ENCODE peak calls at places on chromosome 5, in seven cellular contexts. D is HCT116, H is GM12878, F is H1, I is K562, S is HepG2, U is SK-N-SH. V is an unnamed sample.

GRCh38 chr5:94429566-94429965 is 188.8 kb downstream of the KIAA0825 start:
- DNase-seq in S (no peak), H (no peak), U (no peak), F (no peak), I (no peak), D (no peak), V (no peak)

GRCh38 chr5:133925866-133926488 is 42.4 kb downstream of the C5orf15 start:
- DNase-seq in D (no peak), I (no peak), F (no peak), U (no peak), S (no peak), H (no peak), V (no peak)

GRCh38 chr5:75617746-75618352 is 6.6 kb downstream of the ANKDD1B start:
- DNase-seq in S (no peak), D (no peak), F (no peak), U (no peak), H (no peak), I (no peak), V (no peak)

GRCh38 chr5:139911425-139912120 is 116.0 kb downstream of the PSD2 start:
- DNase-seq in F (no peak), D (no peak), I (no peak), S (no peak), U (no peak), H (no peak), V (no peak)

GRCh38 chr5:170343177-170343576 is 45.6 kb upstream of the LCP2 start:
- DNase-seq in S (no peak), D (no peak), H (no peak), U (no peak), F (no peak), I (no peak), V (no peak)

GRCh38 chr5:956178-956761 is 52.3 kb upstream of the NKD2 start:
- DNase-seq in S (no peak), F (no peak), H (no peak), I (no peak), U (peak; percentile 2), D (no peak), V (no peak)

GRCh38 chr5:52870448-52870847 is 82.7 kb downstream of the ITGA1 start:
- DNase-seq in D (no peak), U (no peak), I (no peak), S (peak; percentile 33), F (no peak), H (no peak), V (no peak)

GRCh38 chr5:116032094-116032517 is at the start of gene ARL14EPL:
- DNase-seq in U (peak; percentile 3), S (peak; percentile 47), F (peak; percentile 15), D (peak; percentile 99), I (peak; percentile 20), H (no peak), V (no peak)

GRCh38 chr5:61597684-61598083 is 265.6 kb downstream of the ZSWIM6 start:
- DNase-seq in I (no peak), D (no peak), U (no peak), F (no peak), H (no peak), S (no peak), V (no peak)

GRCh38 chr5:168575391-168576372 is 3.5 kb downstream of the PANK3 start:
- DNase-seq in I (no peak), D (no peak), S (no peak), F (no peak), U (no peak), H (no peak), V (no peak)

GRCh38 chr5:179250561-179251225 is 94.6 kb downstream of the ADAMTS2 start:
- DNase-seq in D (no peak), U (no peak), F (no peak), I (no peak), S (no peak), H (no peak), V (no peak)

GRCh38 chr5:125717209-125717608 is 706.0 kb upstream of the GRAMD2B start:
- DNase-seq in S (peak; percentile 74), F (no peak), U (no peak), D (no peak), I (no peak), H (no peak), V (no peak)

GRCh38 chr5:151770383-151771258 is 1.1 kb upstream of the G3BP1 start:
- DNase-seq in H (no peak), F (peak; percentile 56), S (no peak), I (peak; percentile 72), D (no peak), U (peak; percentile 67), V (peak; percentile 51)

GRCh38 chr5:40238066-40238745 is 441.5 kb upstream of the PTGER4 start:
- DNase-seq in D (no peak), U (no peak), S (no peak), I (no peak), F (no peak), H (no peak), V (no peak)

GRCh38 chr5:93100433-93100832 is 480.6 kb downstream of the NR2F1-AS1 start:
- DNase-seq in F (no peak), H (no peak), S (no peak), U (no peak), I (no peak), D (peak; percentile 37), V (no peak)

GRCh38 chr5:117207088-117207668 is 632.6 kb upstream of the SEMA6A start:
- DNase-seq in D (no peak), F (no peak), I (no peak), S (no peak), H (no peak), U (no peak), V (no peak)

DNA sequence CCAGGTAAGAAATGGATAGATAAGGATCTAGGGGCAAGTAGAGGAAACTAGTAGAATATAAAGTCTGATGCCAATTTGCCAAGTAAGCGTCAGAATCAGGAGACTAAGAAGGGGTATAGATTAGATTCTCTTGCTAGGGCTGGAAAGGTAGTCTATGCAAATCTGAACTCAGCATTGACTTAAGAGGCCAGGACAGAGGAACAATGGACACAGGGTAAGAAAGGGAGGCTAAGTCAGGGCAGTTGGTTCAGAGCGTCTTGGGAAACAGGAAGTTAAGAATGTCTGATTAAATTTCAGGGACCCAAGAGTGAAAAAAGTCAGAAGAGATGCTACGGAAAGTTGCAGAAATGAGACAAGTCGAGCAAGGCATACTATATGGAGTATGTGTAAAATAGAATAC is 263.2 kb upstream of the HAPLN1 start:
- DNase-seq in I (no peak), S (no peak), H (no peak), F (no peak), D (no peak), U (no peak), V (no peak)
- TF ChIP-seq JUND in I (no peak), S (no peak), H (no peak), F (no peak), D (no peak), U (no peak), V (no peak)

DNA sequence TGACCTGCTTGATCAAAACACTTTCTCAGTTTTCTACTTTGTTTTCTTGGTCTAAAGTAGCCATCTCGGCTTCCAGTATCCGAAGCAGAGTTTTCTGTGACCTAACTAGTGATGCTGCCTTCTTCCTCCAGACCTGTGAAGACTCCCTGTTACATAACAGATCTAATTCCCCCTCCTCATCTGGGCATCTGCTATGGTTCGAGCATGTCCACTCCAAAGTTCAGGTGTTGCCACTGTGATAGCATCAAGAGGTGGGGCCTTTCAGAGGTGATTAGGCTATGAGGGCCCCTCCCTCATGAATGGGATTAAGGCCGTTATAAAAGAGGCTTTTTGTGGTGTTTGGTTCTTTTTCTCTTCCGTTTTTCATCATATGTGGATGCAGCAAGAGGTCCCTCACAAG is 20.3 kb downstream of the TTC23L start:
- DNase-seq in D (no peak), S (peak; percentile 15), F (no peak), I (no peak), H (no peak), U (no peak), V (no peak)
- TF ChIP-seq JUND in D (no peak), S (no peak), F (no peak), I (no peak), H (no peak), U (no peak), V (no peak)

GRCh38 chr5:80820685-80821084 is 139.5 kb upstream of the RASGRF2 start:
- DNase-seq in D (no peak), F (no peak), S (no peak), H (no peak), U (no peak), I (no peak), V (no peak)

GRCh38 chr5:80825780-80826460 is 134.2 kb upstream of the RASGRF2 start:
- DNase-seq in H (no peak), U (no peak), D (no peak), I (no peak), F (no peak), S (no peak), V (no peak)

DNA sequence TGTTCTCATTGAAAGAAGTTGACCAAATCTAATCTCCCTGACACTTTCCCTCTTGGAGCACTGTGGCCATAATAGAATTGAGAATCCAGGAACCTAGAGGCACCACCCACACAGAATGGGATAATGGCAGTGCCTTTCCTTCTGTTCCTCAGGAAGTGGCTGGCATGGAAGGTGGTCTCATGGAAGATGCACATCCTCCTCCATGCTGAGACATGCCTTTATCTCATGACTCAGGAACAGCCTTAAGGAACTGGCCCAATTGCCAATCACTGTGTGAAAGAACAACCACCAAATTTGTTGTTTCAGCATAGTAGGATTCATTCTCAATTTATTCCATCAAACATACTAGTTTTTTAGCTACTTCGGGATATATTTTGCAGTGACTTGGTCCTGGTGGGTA is 137.5 kb upstream of the RASGRF2 start:
- DNase-seq in F (no peak), H (no peak), D (no peak), I (no peak), U (no peak), S (no peak), V (no peak)
- TF ChIP-seq JUND in F (no peak), H (no peak), D (no peak), I (no peak), U (no peak), S (no peak), V (no peak)

GRCh38 chr5:154421868-154422267 is 23.9 kb upstream of the SAP30L start:
- DNase-seq in I (peak; percentile 53), H (no peak), S (peak; percentile 53), F (no peak), U (peak; percentile 58), D (peak; percentile 18), V (no peak)
- TF ChIP-seq JUND in I (no peak), H (no peak), S (no peak), F (no peak), U (no peak), D (no peak), V (no peak)

GRCh38 chr5:32865475-32865874 is 154.4 kb downstream of the NPR3 start:
- DNase-seq in U (no peak), D (no peak), S (no peak), F (no peak), I (no peak), H (no peak), V (no peak)
- TF ChIP-seq JUND in U (no peak), D (no peak), S (no peak), F (no peak), I (no peak), H (no peak), V (no peak)

V was measured in T47D.